ENCODE peak calls at places on chromosomes 11 and 22, in six cellular contexts. M is ovary; W is mesenchymal stem cell; O is A549; Y is lower lobe of right lung; L is naive thymus-derived CD4-positive, alpha-beta T cell. J is an unnamed sample.

GRCh38 chr11:131748146-131749050 is 378.0 kb downstream of the NTM start:
- DNase-seq in M (no peak), W (peak; percentile 76), O (peak; percentile 33), Y (no peak), L (no peak), J (peak; percentile 64)

GRCh38 chr11:78372114-78372768 is 45.4 kb downstream of the GAB2 start:
- DNase-seq in M (no peak), W (no peak), O (no peak), Y (no peak), L (no peak), J (no peak)

GRCh38 chr11:46649180-46649738 is 31.9 kb downstream of the ATG13 start:
- DNase-seq in M (peak; percentile 67), W (peak; percentile 93), O (peak; percentile 27), Y (no peak), L (no peak), J (no peak)

GRCh38 chr11:59138643-59139042 is 4.0 kb upstream of the FAM111A start:
- DNase-seq in M (no peak), W (no peak), O (no peak), Y (no peak), L (no peak), J (no peak)

GRCh38 chr11:75383246-75383645 is 16.1 kb upstream of the RPS3 start:
- DNase-seq in M (no peak), W (no peak), O (peak; percentile 63), Y (peak; percentile 59), L (peak; percentile 33), J (no peak)

GRCh38 chr11:108551653-108552462 is 41.7 kb downstream of the EXPH5 start:
- DNase-seq in M (no peak), W (no peak), O (no peak), Y (no peak), L (no peak), J (no peak)

GRCh38 chr11:16280256-16280682 is 76.1 kb downstream of the SOX6 start:
- DNase-seq in M (no peak), W (no peak), O (peak; percentile 30), Y (peak; percentile 43), L (no peak), J (no peak)

GRCh38 chr22:28902490-28902889 is 19.1 kb downstream of the ZNRF3 start:
- DNase-seq in M (no peak), W (no peak), O (no peak), Y (no peak), L (no peak), J (no peak)

GRCh38 chr11:45994421-45995341 is 72.2 kb downstream of the LARGE2 start:
- DNase-seq in M (no peak), W (peak; percentile 70), O (no peak), Y (no peak), L (no peak), J (no peak)

GRCh38 chr22:39496131-39496838 is 5.8 kb upstream of the MIEF1 start:
- DNase-seq in M (peak; percentile 67), W (peak; percentile 82), O (peak; percentile 69), Y (peak; percentile 83), L (peak; percentile 51), J (peak; percentile 89)

GRCh38 chr11:122305426-122305825 is 189.4 kb upstream of the BLID start:
- DNase-seq in M (no peak), W (no peak), O (no peak), Y (no peak), L (no peak), J (no peak)

GRCh38 chr22:38718414-38718813 is 12.7 kb downstream of the GTPBP1 start:
- DNase-seq in M (peak; percentile 27), W (peak; percentile 92), O (peak; percentile 79), Y (peak; percentile 73), L (no peak), J (peak; percentile 81)

GRCh38 chr11:121572581-121573059 is 119.9 kb upstream of the SORL1-AS1 start:
- DNase-seq in M (no peak), W (no peak), O (no peak), Y (no peak), L (no peak), J (no peak)

GRCh38 chr11:33778682-33779081 is 4.4 kb upstream of the FBXO3 start:
- DNase-seq in M (no peak), W (peak; percentile 53), O (no peak), Y (no peak), L (no peak), J (no peak)

GRCh38 chr11:61162092-61162935 is 1.1 kb upstream of the VPS37C start:
- DNase-seq in M (no peak), W (peak; percentile 17), O (peak; percentile 62), Y (no peak), L (peak; percentile 17), J (no peak)

GRCh38 chr22:23381661-23382427 is 198.2 kb downstream of the IGLL1 start:
- DNase-seq in M (no peak), W (no peak), O (no peak), Y (no peak), L (no peak), J (no peak)

GRCh38 chr11:76185931-76186401 is 20.3 kb downstream of the WNT11 start:
- DNase-seq in M (peak; percentile 87), W (peak; percentile 37), O (no peak), Y (no peak), L (no peak), J (peak; percentile 59)

DNA sequence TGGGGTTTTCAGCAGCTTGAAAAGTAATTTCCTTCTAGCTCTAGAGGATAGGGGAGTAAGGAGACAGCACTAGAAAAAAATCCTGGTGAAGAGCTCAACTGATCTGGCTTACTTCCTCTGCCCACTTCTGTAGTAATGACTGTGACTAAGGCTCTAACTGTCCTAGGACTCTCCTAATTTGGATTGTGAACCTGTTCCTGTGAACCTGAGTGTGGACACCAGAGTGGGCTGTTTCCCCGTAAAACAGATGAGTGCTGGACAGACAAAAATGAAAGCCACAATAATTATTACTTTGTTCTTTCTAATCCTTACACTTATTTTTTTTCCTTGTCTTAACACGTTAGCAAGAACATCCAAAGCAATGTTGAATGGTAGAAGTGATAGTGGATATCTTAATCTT is 154.1 kb downstream of the AASDHPPT start:
- DNase-seq in M (no peak), W (peak; percentile 21), O (no peak), Y (no peak), L (no peak), J (no peak)
- H3K9me3 ChIP-seq in M (no peaks in the 10 kb centered on the region), W (peaks cover 11% of the 10 kb centered on the region), O (no peaks in the 10 kb centered on the region), Y (no peaks in the 10 kb centered on the region), L (no peaks in the 10 kb centered on the region), J (no peaks in the 10 kb centered on the region)

GRCh38 chr11:70530629-70531185 is 132.4 kb downstream of the CTTN start:
- DNase-seq in M (no peak), W (no peak), O (no peak), Y (no peak), L (no peak), J (peak; percentile 14)

GRCh38 chr11:70530010-70530409 is 131.7 kb downstream of the CTTN start:
- DNase-seq in M (no peak), W (no peak), O (no peak), Y (no peak), L (no peak), J (peak; percentile 24)

GRCh38 chr11:70532728-70533127 is 134.4 kb downstream of the CTTN start:
- DNase-seq in M (no peak), W (peak; percentile 21), O (no peak), Y (no peak), L (no peak), J (peak; percentile 37)

GRCh38 chr11:70532066-70532440 is 133.7 kb downstream of the CTTN start:
- DNase-seq in M (no peak), W (no peak), O (no peak), Y (no peak), L (no peak), J (peak; percentile 6)

DNA sequence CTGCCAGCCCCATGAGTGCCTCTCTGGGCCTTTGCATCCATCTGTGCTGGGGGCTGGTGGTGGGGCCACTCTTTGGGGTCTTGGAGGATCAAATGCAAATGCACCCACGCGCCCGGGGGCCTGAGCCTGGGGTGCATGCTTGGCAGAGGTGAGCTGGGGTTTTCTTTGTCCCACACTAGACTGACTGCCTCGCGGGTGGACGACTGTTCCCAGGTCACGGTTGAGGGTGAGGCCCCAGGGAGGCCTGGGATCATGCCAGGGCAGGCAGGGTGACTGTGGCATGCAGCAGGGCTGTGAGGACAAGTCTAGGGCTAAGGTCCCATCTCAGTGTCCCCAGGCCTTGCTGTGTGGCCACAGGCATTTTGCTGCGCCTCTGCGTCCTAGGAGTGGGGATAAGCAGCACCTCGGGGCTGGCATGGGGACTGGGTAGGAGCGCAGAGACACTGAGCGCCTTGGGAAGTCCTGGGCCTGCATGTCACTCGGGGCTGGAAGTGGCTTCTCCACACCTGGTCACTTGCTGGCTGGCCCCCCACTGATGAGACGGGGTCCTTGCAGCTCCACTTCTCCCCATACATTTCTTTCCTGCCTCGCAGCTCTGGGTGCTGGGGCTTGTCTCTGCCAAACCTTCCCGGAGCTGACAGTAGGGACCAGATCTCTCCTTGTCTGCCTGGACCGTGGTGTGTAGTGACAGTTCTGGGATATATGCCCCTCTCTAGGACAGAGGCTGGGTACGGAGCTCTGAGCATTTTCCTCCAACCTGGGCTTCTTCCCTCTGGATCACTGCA is 133.1 kb downstream of the CTTN start:
- DNase-seq in M (no peak), W (no peak), O (no peak), Y (no peak), L (no peak), J (peak; percentile 24)
- H3K9me3 ChIP-seq in M (no peaks in the 10 kb centered on the region), W (no peaks in the 10 kb centered on the region), O (no peaks in the 10 kb centered on the region), Y (no peaks in the 10 kb centered on the region), L (no peaks in the 10 kb centered on the region), J (no peaks in the 10 kb centered on the region)

DNA sequence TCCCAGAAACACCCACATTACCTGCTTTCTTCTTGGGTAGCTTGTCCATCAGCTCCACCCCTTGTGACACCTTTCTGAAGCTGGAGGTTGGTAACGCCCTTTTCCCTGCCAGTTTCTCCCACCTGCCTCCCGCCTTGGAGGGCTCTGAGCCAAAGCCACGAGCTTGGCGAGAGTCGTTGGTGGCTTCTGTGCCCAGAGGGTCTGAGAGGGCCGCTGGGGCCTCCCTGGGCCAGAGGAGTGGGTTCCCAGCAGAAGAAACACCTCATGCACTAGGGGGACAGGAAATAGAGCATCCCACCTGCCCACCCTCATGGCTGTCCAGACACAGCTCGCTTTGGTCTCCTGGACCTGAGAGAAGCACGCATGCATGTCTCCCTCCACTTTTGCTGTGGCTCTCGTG is 37.9 kb downstream of the B3GAT1 start:
- DNase-seq in M (no peak), W (no peak), O (no peak), Y (peak; percentile 18), L (no peak), J (peak; percentile 21)
- H3K9me3 ChIP-seq in M (no peaks in the 10 kb centered on the region), W (no peaks in the 10 kb centered on the region), O (no peaks in the 10 kb centered on the region), Y (no peaks in the 10 kb centered on the region), L (no peaks in the 10 kb centered on the region), J (no peaks in the 10 kb centered on the region)

GRCh38 chr11:118088531-118088930 is 1.8 kb upstream of the SMIM35 start:
- DNase-seq in M (no peak), W (no peak), O (no peak), Y (peak; percentile 62), L (no peak), J (no peak)
- H3K9me3 ChIP-seq in M (no peaks in the 10 kb centered on the region), W (peaks cover 44% of the 10 kb centered on the region), O (peaks cover 14% of the 10 kb centered on the region), Y (peaks cover 10% of the 10 kb centered on the region), L (no peaks in the 10 kb centered on the region), J (peaks cover 8% of the 10 kb centered on the region)

GRCh38 chr22:47307326-47307725 is 544.9 kb downstream of the TBC1D22A start:
- DNase-seq in M (no peak), W (no peak), O (peak; percentile 41), Y (no peak), L (no peak), J (no peak)
- H3K9me3 ChIP-seq in M (no peaks in the 10 kb centered on the region), W (no peaks in the 10 kb centered on the region), O (no peaks in the 10 kb centered on the region), Y (no peaks in the 10 kb centered on the region), L (no peaks in the 10 kb centered on the region), J (no peaks in the 10 kb centered on the region)

GRCh38 chr22:27686534-27686933 is 115.0 kb downstream of the MN1 start:
- DNase-seq in M (no peak), W (peak; percentile 97), O (peak; percentile 85), Y (no peak), L (no peak), J (peak; percentile 91)
- H3K9me3 ChIP-seq in M (no peaks in the 10 kb centered on the region), W (no peaks in the 10 kb centered on the region), O (no peaks in the 10 kb centered on the region), Y (peaks cover 3% of the 10 kb centered on the region), L (no peaks in the 10 kb centered on the region), J (no peaks in the 10 kb centered on the region)

GRCh38 chr11:54985731-54986130 is 276.2 kb upstream of the TRIM48 start:
- DNase-seq in M (no peak), W (no peak), O (no peak), Y (no peak), L (no peak), J (no peak)
- H3K9me3 ChIP-seq in M (no peaks in the 10 kb centered on the region), W (peaks cover 31% of the 10 kb centered on the region), O (peaks cover 2% of the 10 kb centered on the region), Y (peaks cover 11% of the 10 kb centered on the region), L (no peaks in the 10 kb centered on the region), J (no peaks in the 10 kb centered on the region)

J was measured in aorta.